ENCODE peak calls at places on chromosome 13, in four cellular contexts. Q is astrocyte of the spinal cord, B is endothelial cell, P is progenitor cell of endocrine pancreas. A is an unnamed sample.

GRCh38 chr13:99922631-99923404 is 48.7 kb downstream of the ZIC5 start:
- DNase-seq in Q (no peak), B (no peak), P (no peak), A (no peak)

GRCh38 chr13:37295046-37295445 is 189.6 kb upstream of the CSNK1A1L start:
- DNase-seq in Q (peak; percentile 60), B (no peak), P (no peak), A (no peak)

GRCh38 chr13:113350065-113350937 is 13.6 kb downstream of the GRTP1 start:
- DNase-seq in Q (no peak), B (no peak), P (no peak), A (no peak)

GRCh38 chr13:23797276-23797903 is 91.8 kb downstream of the MIPEP start:
- DNase-seq in Q (no peak), B (no peak), P (no peak), A (no peak)

GRCh38 chr13:49292742-49293498 is 45.2 kb downstream of the CDADC1 start:
- DNase-seq in Q (peak; percentile 89), B (no peak), P (no peak), A (no peak)

GRCh38 chr13:108786578-108787100 is 157.2 kb downstream of the MYO16 start:
- DNase-seq in Q (no peak), B (no peak), P (no peak), A (no peak)

GRCh38 chr13:49450105-49450819 is 6.2 kb downstream of the SETDB2 start:
- DNase-seq in Q (no peak), B (no peak), P (no peak), A (no peak)

GRCh38 chr13:26488236-26489028 is 69.1 kb upstream of the WASF3 start:
- DNase-seq in Q (no peak), B (no peak), P (no peak), A (no peak)

GRCh38 chr13:95349267-95349666 is 48.0 kb upstream of the ABCC4 start:
- DNase-seq in Q (no peak), B (no peak), P (no peak), A (no peak)

GRCh38 chr13:112772539-112772909 is 82.7 kb downstream of the ATP11A start:
- DNase-seq in Q (no peak), B (no peak), P (no peak), A (no peak)

GRCh38 chr13:98998831-98999634 is 21.2 kb upstream of the DOCK9 start:
- DNase-seq in Q (no peak), B (no peak), P (no peak), A (no peak)

GRCh38 chr13:83546476-83546875 is 335.8 kb downstream of the SLITRK1 start:
- DNase-seq in Q (no peak), B (no peak), P (no peak), A (no peak)

GRCh38 chr13:52599853-52600603 is 42.2 kb upstream of the HNRNPA1L2 start:
- DNase-seq in Q (peak; percentile 33), B (peak; percentile 54), P (peak; percentile 54), A (peak; percentile 32)

GRCh38 chr13:106570354-106570822 is 2.5 kb upstream of the ARGLU1 start:
- DNase-seq in Q (no peak), B (peak; percentile 69), P (peak; percentile 36), A (peak; percentile 30)

GRCh38 chr13:50448535-50448981 is 394.9 kb downstream of the DLEU7 start:
- DNase-seq in Q (no peak), B (no peak), P (no peak), A (no peak)

GRCh38 chr13:30855569-30855968 is 50.5 kb upstream of the MEDAG start:
- DNase-seq in Q (no peak), B (no peak), P (no peak), A (no peak)

GRCh38 chr13:84139561-84140158 is 257.4 kb upstream of the SLITRK1 start:
- DNase-seq in Q (no peak), B (no peak), P (no peak), A (no peak)

GRCh38 chr13:88919970-88920628 is 1248.9 kb downstream of the SLITRK5 start:
- DNase-seq in Q (no peak), B (no peak), P (no peak), A (no peak)

GRCh38 chr13:66399873-66400272 is 830.3 kb downstream of the PCDH9 start:
- DNase-seq in Q (no peak), B (no peak), P (no peak), A (no peak)

GRCh38 chr13:97631158-97631557 is 197.2 kb downstream of the RAP2A start:
- DNase-seq in Q (no peak), B (no peak), P (no peak), A (no peak)

GRCh38 chr13:49683489-49683888 is 7.8 kb downstream of the EBPL start:
- DNase-seq in Q (no peak), B (no peak), P (no peak), A (no peak)

GRCh38 chr13:32092471-32092870 is 60.9 kb downstream of the FRY start:
- DNase-seq in Q (no peak), B (no peak), P (no peak), A (no peak)

GRCh38 chr13:105083986-105084385 is 1451.5 kb downstream of the EFNB2 start:
- DNase-seq in Q (no peak), B (no peak), P (no peak), A (no peak)

GRCh38 chr13:66992183-66992582 is 238.0 kb downstream of the PCDH9 start:
- DNase-seq in Q (peak; percentile 74), B (no peak), P (no peak), A (no peak)

GRCh38 chr13:46629811-46630413 is 76.9 kb downstream of the LRCH1 start:
- DNase-seq in Q (no peak), B (no peak), P (no peak), A (no peak)

DNA sequence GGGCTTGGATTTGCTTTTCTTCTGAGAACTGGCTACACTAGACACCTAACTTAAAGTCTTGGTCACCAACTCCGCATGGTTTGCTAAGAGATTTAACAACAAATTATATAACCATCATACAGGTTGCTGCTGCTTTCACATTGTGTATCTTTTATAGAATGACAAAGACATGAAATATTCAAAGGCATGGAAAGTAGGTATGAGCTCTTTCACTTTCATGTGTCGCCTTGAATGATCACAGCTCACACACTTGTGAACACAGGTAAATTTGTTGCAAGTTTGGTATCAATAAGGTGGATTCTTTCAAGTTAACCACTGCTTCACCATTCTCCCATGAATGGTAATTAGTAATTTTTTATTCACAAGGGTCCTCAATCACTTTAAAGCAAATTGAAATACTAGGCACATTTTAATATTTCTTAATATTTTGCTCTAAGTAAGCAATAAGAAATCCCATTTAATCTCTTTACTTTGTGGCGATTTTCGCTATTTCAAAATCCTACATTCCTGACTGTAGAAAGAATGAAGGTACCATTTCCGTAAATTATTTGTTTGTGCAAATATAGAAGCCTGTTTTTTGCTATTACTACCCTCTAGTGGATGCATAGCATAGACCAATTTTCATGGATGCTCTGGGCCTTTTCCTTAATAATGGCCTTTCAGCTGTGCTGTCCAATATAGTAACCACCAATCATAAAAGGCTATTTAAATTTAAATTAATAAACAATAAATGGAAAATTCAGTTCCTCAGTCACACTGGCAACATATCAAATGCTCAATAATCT is 45.5 kb upstream of the FREM2 start:
- DNase-seq in Q (no peak), B (no peak), P (no peak), A (no peak)
- TF ChIP-seq CTCF in Q (peak; percentile 31), B (peak; percentile 16), P (peak; percentile 43), A (no peak)

GRCh38 chr13:80055804-80056203 is 285.1 kb downstream of the SPRY2 start:
- DNase-seq in Q (peak; percentile 14), B (no peak), P (no peak), A (no peak)
- TF ChIP-seq CTCF in Q (no peak), B (no peak), P (no peak), A (no peak)

DNA sequence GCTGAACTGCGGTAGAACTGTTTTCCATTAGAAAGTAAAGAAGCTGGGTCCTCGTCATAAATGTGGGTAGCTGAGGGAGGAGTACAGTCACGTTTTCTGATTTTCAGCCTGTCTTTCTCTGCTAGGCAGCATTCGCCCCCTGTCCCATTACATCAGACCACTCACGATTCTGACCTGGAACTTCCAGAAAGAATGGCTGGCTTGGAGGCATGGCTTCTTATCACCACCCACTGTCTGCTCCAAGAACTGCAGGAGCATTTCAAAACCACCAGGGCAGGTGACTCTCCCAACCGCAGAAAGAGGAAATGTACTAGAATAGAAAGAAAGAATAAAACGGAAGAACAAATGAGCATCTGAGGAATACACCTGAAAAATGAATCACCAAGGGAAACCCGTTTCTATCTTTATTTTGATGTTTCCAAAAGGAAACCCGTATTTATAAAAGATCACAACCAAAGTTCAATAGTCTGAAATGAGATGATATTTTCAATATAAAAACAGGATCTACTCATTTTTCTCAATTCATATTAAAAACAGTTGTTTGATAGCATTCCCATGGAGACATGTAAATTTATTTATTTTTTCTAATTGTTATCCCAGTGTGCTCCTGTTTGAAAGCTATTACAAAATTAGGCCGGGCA is 22.1 kb upstream of the POMP start:
- DNase-seq in Q (peak; percentile 69), B (peak; percentile 69), P (peak; percentile 31), A (no peak)
- TF ChIP-seq CTCF in Q (peak; percentile 92), B (peak; percentile 70), P (peak; percentile 69), A (no peak)

DNA sequence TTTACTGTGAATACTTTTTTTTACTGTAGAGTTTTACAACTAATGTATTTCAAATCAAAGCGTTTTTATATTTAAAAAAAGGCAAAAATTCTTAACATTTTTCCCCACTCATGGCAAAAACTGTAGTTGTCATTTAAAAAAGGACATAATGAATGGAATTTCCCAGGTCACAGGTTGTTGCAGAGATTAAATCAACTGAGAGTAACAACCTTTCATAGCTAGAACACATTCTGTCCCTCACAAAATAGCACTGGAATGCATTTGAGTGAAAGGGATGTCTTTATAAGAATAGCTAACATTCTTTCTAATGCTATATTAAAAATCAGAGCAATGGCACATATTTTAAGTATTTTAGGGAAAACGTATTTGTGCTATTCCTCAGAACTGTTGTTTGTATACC is 1393.3 kb upstream of the ATXN8OS start:
- DNase-seq in Q (no peak), B (no peak), P (no peak), A (no peak)
- TF ChIP-seq CTCF in Q (no peak), B (no peak), P (no peak), A (no peak)

DNA sequence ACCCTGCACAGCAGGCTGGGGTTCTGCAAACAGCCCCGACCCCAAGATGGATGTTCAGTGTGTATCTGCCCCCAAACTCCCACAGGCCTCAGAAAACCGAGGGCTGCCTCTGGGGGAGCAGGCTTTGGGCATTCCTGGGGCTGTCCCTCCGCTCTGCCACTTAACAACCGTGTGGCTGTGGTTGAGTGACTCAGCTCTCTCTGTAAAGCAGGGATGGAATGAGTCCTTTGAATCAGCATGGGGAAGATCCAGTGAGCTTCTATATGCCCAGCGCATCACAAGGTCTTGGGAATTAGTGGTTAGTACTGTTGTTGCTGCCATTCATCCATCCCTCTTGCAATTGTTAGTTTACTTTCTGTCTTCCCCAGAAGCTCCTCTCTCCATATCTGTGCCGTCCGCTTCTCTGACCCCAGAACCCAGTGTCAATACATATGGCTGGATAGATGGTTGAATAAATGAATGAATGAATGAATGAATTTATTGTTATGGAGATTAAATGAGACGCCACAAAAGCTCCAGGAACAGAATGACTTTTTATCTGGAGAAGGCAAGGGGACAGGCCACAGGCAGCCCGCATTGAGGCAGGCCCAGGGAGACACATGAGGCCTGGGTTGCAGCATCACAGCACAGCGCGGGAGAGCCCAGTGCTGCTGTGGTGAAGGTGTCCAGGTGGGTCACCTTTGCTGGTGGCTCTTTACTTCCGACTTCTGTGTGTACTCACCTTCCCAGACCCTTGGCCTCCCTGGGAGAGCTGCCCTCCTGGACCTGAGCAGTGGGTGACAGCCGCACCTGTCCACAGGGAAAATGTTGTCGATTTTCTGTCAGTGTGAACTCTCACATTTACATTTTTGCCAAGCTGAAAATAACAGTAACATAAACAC is 89.3 kb downstream of the RGCC start:
- DNase-seq in Q (peak; percentile 88), B (no peak), P (no peak), A (no peak)
- TF ChIP-seq CTCF in Q (no peak), B (no peak), P (no peak), A (no peak)